ENCODE peak calls at places on chromosome 21, in six cellular contexts. E is T-helper 17 cell, Y is thoracic aorta, C is MM.1S, Z is NCI-H2107, K is T-cell. A is an unnamed sample.

GRCh38 chr21:15774590-15774989 is 44.8 kb downstream of the USP25 start:
- DNase-seq in E (no peak), Y (no peak), C (no peak), Z (no peak), K (no peak), A (no peak)

GRCh38 chr21:34510148-34511142 is 1.6 kb downstream of the KCNE1 start:
- DNase-seq in E (no peak), Y (peak), C (peak), Z (peak), K (no peak), A (peak)

GRCh38 chr21:42080788-42081083 is 9.6 kb downstream of the UMODL1 start:
- DNase-seq in E (no peak), Y (no peak), C (no peak), Z (no peak), K (no peak), A (no peak)

GRCh38 chr21:10521091-10521598 is at the start of gene TPTE:
- DNase-seq in E (no peak), Y (no peak), C (no peak), Z (no peak), K (no peak), A (no peak)

GRCh38 chr21:45306832-45307571 is 19.3 kb upstream of the POFUT2 start:
- DNase-seq in E (no peak), Y (peak), C (no peak), Z (no peak), K (no peak), A (no peak)

GRCh38 chr21:29477941-29478340 is 179.2 kb downstream of the BACH1 start:
- DNase-seq in E (no peak), Y (no peak), C (no peak), Z (no peak), K (no peak), A (no peak)

GRCh38 chr21:25176637-25177412 is 430.5 kb downstream of the MRPL39 start:
- DNase-seq in E (no peak), Y (no peak), C (no peak), Z (no peak), K (no peak), A (no peak)

GRCh38 chr21:43769325-43769958 is 6.7 kb downstream of the CSTB start:
- DNase-seq in E (no peak), Y (no peak), C (no peak), Z (no peak), K (no peak), A (no peak)

GRCh38 chr21:14734191-14734590 is 188.1 kb upstream of the SAMSN1 start:
- DNase-seq in E (no peak), Y (no peak), C (no peak), Z (no peak), K (no peak), A (peak)

GRCh38 chr21:16851054-16851453 is 661.8 kb upstream of the CXADR start:
- DNase-seq in E (no peak), Y (no peak), C (no peak), Z (no peak), K (no peak), A (no peak)

GRCh38 chr21:39156024-39156423 is 27.2 kb downstream of the PSMG1 start:
- DNase-seq in E (no peak), Y (no peak), C (no peak), Z (no peak), K (no peak), A (no peak)